ENCODE peak calls at places on chromosome 5, in seven cellular contexts. N, Y, M, Z, D, Q and A are unnamed samples.

GRCh38 chr5:10695055-10695649 is 65.9 kb downstream of the DAP start:
- DNase-seq in N (peak), Y (peak), M (peak), Z (peak), D (peak), Q (peak), A (peak)

GRCh38 chr5:1294839-1295649 is at the start of gene TERT:
- DNase-seq in N (no peak), Y (peak), M (no peak), Z (peak), D (no peak), Q (no peak), A (peak)

GRCh38 chr5:94021246-94021645 is 279.8 kb upstream of the POU5F2 start:
- DNase-seq in N (no peak), Y (peak), M (peak), Z (no peak), D (peak), Q (no peak), A (no peak)

GRCh38 chr5:4164167-4164566 is 568.5 kb downstream of the IRX1 start:
- DNase-seq in N (no peak), Y (no peak), M (no peak), Z (no peak), D (no peak), Q (no peak), A (no peak)

GRCh38 chr5:89697581-89697980 is 712.0 kb downstream of the CETN3 start:
- DNase-seq in N (no peak), Y (no peak), M (no peak), Z (no peak), D (no peak), Q (no peak), A (no peak)

GRCh38 chr5:56059854-56060253 is 65.1 kb upstream of the IL6ST start:
- DNase-seq in N (no peak), Y (no peak), M (no peak), Z (no peak), D (no peak), Q (no peak), A (no peak)

GRCh38 chr5:81163641-81164040 is 69.5 kb upstream of the CKMT2 start:
- DNase-seq in N (no peak), Y (no peak), M (no peak), Z (no peak), D (no peak), Q (no peak), A (no peak)

GRCh38 chr5:138303365-138303764 is 28.2 kb downstream of the CDC25C start:
- DNase-seq in N (no peak), Y (no peak), M (no peak), Z (no peak), D (peak), Q (no peak), A (no peak)

GRCh38 chr5:137216976-137217598 is 282.0 kb downstream of the SPOCK1 start:
- DNase-seq in N (no peak), Y (no peak), M (no peak), Z (no peak), D (no peak), Q (no peak), A (no peak)

GRCh38 chr5:150562832-150563231 is 54.9 kb downstream of the NDST1 start:
- DNase-seq in N (no peak), Y (peak), M (no peak), Z (peak), D (peak), Q (no peak), A (peak)

GRCh38 chr5:128036961-128037360 is 46.6 kb upstream of the SLC12A2 start:
- DNase-seq in N (no peak), Y (peak), M (no peak), Z (no peak), D (peak), Q (no peak), A (no peak)

GRCh38 chr5:122680623-122681350 is 94.1 kb upstream of the SNX2 start:
- DNase-seq in N (no peak), Y (no peak), M (no peak), Z (no peak), D (no peak), Q (no peak), A (no peak)

GRCh38 chr5:3119435-3119834 is 368.0 kb upstream of the IRX2 start:
- DNase-seq in N (no peak), Y (no peak), M (no peak), Z (no peak), D (no peak), Q (no peak), A (no peak)

GRCh38 chr5:7244977-7245376 is 151.0 kb upstream of the ADCY2 start:
- DNase-seq in N (no peak), Y (no peak), M (no peak), Z (no peak), D (no peak), Q (no peak), A (no peak)

GRCh38 chr5:58983496-58983895 is 400.6 kb downstream of the RAB3C start:
- DNase-seq in N (no peak), Y (no peak), M (no peak), Z (no peak), D (peak), Q (no peak), A (no peak)

GRCh38 chr5:152072076-152072475 is 147.4 kb upstream of the GLRA1 start:
- DNase-seq in N (no peak), Y (no peak), M (no peak), Z (peak), D (no peak), Q (no peak), A (no peak)

GRCh38 chr5:106014262-106014661 is 1656.5 kb downstream of the EFNA5 start:
- DNase-seq in N (no peak), Y (no peak), M (no peak), Z (no peak), D (no peak), Q (no peak), A (no peak)

GRCh38 chr5:160213537-160213936 is 15.8 kb upstream of the FABP6 start:
- DNase-seq in N (no peak), Y (peak), M (no peak), Z (no peak), D (peak), Q (no peak), A (no peak)

GRCh38 chr5:12901696-12902095 is 997.5 kb upstream of the CTNND2 start:
- DNase-seq in N (no peak), Y (no peak), M (no peak), Z (no peak), D (no peak), Q (no peak), A (no peak)

GRCh38 chr5:127055880-127056653 is 17.2 kb downstream of the C5orf63 start:
- DNase-seq in N (no peak), Y (no peak), M (no peak), Z (no peak), D (no peak), Q (no peak), A (no peak)

GRCh38 chr5:11300736-11301135 is 539.7 kb upstream of the DAP start:
- DNase-seq in N (no peak), Y (no peak), M (no peak), Z (no peak), D (no peak), Q (no peak), A (no peak)

GRCh38 chr5:17282283-17283120 is 65.1 kb downstream of the BASP1 start:
- DNase-seq in N (no peak), Y (no peak), M (no peak), Z (no peak), D (no peak), Q (no peak), A (peak)

GRCh38 chr5:56856779-56857178 is 41.4 kb downstream of the MAP3K1 start:
- DNase-seq in N (no peak), Y (no peak), M (no peak), Z (no peak), D (no peak), Q (no peak), A (no peak)

GRCh38 chr5:72525816-72526215 is 18.6 kb upstream of the ZNF366 start:
- DNase-seq in N (no peak), Y (peak), M (no peak), Z (no peak), D (peak), Q (no peak), A (no peak)

GRCh38 chr5:72519191-72519590 is 12.0 kb upstream of the ZNF366 start:
- DNase-seq in N (no peak), Y (no peak), M (no peak), Z (no peak), D (no peak), Q (no peak), A (no peak)

GRCh38 chr5:72522607-72523006 is 15.4 kb upstream of the ZNF366 start:
- DNase-seq in N (no peak), Y (no peak), M (no peak), Z (no peak), D (no peak), Q (no peak), A (no peak)

GRCh38 chr5:72529383-72529782 is 22.2 kb upstream of the ZNF366 start:
- DNase-seq in N (no peak), Y (no peak), M (no peak), Z (no peak), D (no peak), Q (no peak), A (no peak)

DNA sequence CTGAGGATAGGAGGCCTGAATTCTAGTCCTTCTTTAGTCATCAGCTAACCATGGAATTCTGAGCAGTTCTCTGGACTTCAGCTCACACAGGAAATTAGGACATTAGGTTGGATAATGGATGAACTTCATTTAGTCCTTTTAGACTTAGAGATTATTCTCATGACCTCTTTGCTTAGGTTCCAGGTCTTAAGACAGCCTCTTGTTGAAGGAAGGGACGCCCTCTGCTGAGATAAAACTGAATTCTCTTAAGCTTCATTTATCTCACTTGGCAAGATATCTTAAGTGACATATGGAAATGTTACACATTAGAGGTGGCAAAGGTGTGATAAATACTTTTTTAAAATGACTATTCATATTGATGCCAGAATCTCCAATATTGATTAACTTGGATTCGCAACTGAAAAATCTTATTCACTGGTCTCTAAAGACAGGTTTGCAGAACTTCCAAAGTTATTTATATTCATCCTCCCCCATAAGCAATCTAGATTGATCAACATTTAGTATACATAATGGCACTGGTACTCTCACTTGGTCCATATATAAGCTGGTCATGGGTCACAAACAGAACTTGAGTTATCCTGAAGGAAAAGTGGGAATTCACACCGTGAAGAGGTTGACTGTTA is 16.9 kb upstream of the ZNF366 start:
- DNase-seq in N (no peak), Y (peak), M (no peak), Z (no peak), D (peak), Q (no peak), A (no peak)
- TF ChIP-seq CTCF in N (peak), Y (peak), M (peak), Z (peak), D (peak), Q (peak), A (peak)

DNA sequence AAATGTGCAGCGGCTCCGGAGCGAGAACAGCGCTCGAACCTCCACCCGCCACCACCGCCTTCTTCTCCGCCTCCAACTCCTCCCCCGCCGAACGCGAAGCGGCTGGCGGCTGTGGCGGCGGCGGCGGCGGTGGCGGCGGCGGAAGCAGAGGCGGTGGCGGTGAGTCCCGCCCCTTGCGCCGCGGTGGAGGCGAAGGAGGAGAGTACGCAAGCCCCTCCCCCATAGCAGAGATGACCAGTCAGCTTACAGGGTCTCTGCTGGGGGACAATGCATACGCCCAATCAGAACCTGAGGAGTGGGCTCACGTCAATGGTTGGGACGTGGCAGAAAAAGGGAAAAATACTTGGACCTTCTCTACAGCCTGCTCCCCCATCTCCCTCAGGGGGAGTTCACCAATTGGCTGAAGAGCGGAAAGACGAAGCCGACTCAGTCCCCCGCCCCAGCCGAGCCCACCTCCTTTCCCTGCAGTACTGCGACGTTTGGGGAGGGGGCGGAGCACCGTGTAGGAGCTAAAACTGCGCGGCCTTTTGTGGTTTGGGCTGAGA is at the start of gene PJA2:
- DNase-seq in N (peak), Y (peak), M (peak), Z (peak), D (peak), Q (peak), A (peak)
- TF ChIP-seq POLR2A in N (no peak), Y (peak), M (peak), Z (peak), D (no peak), Q (peak), A (peak)

GRCh38 chr5:36876389-36876964 is at the start of gene NIPBL:
- DNase-seq in N (peak), Y (peak), M (peak), Z (peak), D (peak), Q (peak), A (peak)

GRCh38 chr5:36876965-36877666 is 547 bp downstream of the NIPBL start:
- DNase-seq in N (peak), Y (peak), M (peak), Z (peak), D (peak), Q (peak), A (peak)

GRCh38 chr5:36874465-36874864 is 2.1 kb upstream of the NIPBL start:
- DNase-seq in N (no peak), Y (no peak), M (no peak), Z (no peak), D (no peak), Q (no peak), A (no peak)

GRCh38 chr5:36875789-36876388 is 680 bp upstream of the NIPBL start:
- DNase-seq in N (peak), Y (peak), M (peak), Z (peak), D (peak), Q (peak), A (peak)

DNA sequence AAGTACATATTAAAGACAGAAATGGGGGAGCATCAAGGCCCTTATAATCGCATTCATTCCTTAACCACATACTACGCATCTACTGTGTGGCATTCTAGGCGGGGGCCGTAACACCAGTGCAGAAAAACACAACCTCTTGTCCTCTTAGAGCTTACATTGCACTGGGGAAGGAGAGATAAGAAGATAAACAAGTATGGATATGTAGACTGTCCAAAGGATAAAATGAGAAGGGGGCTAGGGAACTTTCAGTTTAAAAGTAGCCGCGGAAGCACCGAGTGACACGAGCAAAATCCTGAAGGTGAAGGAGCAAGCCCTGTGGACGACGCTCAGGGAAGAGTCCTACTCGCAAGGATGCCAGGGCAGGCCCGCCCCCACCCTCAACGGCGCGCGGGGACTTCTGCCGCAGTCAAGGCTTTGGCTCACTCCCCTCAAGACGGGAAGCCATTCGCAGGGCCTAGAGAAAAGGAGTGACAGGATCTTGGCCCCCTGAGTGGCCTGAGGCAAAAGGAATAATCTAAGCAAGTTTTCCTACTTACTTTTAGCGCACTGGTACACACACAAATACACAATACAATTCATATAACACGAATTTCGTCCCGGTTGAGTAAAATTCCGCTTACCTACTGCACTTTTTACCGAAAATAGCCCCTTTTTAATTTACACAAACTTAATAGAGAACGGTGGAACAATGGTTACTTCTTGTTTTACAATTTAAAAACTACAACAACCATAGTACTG is 1.3 kb upstream of the NIPBL start:
- DNase-seq in N (peak), Y (peak), M (peak), Z (peak), D (peak), Q (peak), A (peak)
- TF ChIP-seq CTCF in N (no peak), Y (no peak), M (no peak), Z (no peak), D (no peak), Q (no peak), A (no peak)

DNA sequence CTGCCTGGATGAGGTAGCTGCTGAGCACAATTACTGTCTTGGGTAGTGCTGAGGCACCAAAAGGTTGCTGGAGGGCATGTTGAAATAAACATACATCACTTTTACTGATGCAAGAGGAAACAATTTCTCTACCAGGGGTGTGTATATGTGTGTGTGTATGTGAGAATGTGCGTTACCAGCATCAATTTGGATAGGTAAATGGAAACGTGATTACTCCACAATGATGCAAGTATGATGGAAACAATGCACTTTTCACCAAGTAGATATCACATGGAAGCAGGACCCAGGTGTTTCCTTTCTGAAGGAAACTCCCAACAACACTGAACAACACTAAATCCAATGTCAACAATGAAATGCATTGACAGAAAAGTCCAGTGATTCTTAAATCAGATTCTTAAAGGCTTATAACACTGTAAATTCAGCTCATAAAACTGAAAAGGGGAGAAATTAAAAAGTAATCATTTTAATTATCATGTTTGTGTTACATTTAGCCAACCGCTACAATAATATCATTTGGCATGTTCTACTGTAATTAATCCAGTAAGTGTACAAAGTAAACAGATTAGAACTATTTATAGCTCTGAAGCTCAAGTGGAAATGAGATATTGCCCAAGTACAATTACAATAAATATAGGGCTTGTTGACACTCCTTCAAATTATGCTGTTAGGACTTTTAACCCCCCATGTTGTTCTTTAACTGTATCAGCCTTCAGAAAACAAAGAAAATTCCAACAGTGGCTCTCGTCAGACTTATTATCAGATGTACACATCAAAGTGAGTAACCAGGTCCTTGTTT is 25.3 kb downstream of the YIPF5 start:
- DNase-seq in N (no peak), Y (no peak), M (no peak), Z (no peak), D (no peak), Q (no peak), A (no peak)
- TF ChIP-seq POLR2A in N (no peak), Y (no peak), M (no peak), Z (no peak), D (no peak), Q (no peak), A (no peak)

DNA sequence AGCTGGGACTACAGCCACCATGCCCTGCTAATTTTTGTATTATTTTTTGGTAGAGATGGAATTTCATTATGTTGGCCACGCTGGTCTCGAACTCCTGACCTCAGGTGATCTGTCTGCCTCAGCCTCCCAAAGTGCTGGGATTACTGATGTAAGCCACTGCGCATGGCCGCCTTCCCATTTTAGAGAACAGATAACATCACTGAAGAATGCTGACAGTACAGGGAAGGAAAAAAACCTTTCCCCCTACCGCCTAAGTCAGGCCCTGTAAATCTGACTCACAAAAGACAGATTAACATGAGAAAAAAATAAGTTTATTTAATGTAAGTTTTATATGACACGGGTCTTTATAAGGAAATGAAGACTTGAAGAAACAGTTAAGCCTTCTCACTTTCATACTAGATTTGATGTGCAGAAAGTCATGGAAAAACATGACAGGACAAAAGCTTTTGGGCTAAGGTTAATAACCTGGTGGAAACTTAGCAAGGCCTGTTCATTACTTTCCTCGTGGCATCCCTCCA is 227.2 kb upstream of the ZNF608 start:
- DNase-seq in N (no peak), Y (no peak), M (no peak), Z (no peak), D (no peak), Q (no peak), A (no peak)
- TF ChIP-seq CTCF in N (no peak), Y (no peak), M (no peak), Z (no peak), D (no peak), Q (no peak), A (no peak)

DNA sequence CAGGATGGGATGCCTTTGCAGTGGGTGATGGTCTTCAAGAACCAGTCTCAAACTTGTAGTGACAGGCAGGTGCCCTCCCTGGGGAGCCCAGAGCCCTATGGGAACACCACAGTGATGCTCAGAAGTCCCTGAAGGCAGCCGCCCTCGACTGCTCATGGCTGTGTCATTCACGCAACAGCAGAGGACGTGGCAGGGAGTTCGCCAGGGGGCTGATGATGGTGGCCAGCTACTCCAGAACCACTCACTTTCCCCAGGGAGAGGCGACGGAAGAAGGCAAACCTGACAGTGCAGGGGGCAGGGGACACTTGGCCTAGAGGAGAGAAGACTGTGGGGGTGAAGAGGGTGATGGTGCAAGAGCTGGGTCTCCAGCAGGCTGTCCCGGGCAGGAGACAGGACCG is 4.0 kb downstream of the IL13 start:
- DNase-seq in N (no peak), Y (no peak), M (no peak), Z (no peak), D (no peak), Q (no peak), A (no peak)
- TF ChIP-seq POLR2A in N (no peak), Y (no peak), M (no peak), Z (no peak), D (no peak), Q (no peak), A (no peak)

GRCh38 chr5:31825775-31826068 is 186.8 kb downstream of the PDZD2 start:
- DNase-seq in N (no peak), Y (no peak), M (no peak), Z (no peak), D (no peak), Q (no peak), A (no peak)
- TF ChIP-seq CTCF in N (peak), Y (no peak), M (no peak), Z (no peak), D (no peak), Q (no peak), A (no peak)